ENCODE peak calls at places on chromosomes 3 and 15, in four cellular contexts. One of them, this sample, is unnamed.

GRCh38 chr3:133437391-133438093 is 37.7 kb downstream of the BFSP2 start:
- DNase-seq in mesenchymal stem cell: no peak
- DNase-seq in H9: no peak
- DNase-seq in H1: no peak
- DNase-seq in this sample: no peak

GRCh38 chr3:122932251-122932967 is 95.2 kb downstream of the SEMA5B start:
- DNase-seq in mesenchymal stem cell: no peak
- DNase-seq in H9: no peak
- DNase-seq in H1: no peak
- DNase-seq in this sample: no peak

GRCh38 chr3:194832346-194833104 is 146.8 kb downstream of the FAM43A start:
- DNase-seq in mesenchymal stem cell: no peak
- DNase-seq in H9: no peak
- DNase-seq in H1: no peak
- DNase-seq in this sample: no peak

GRCh38 chr15:25712961-25713355 is 150.2 kb downstream of the ATP10A start:
- DNase-seq in mesenchymal stem cell: no peak
- DNase-seq in H9: no peak
- DNase-seq in H1: no peak
- DNase-seq in this sample: no peak

GRCh38 chr3:143736651-143737050 is 111.6 kb downstream of the SLC9A9 start:
- DNase-seq in mesenchymal stem cell: no peak
- DNase-seq in H9: no peak
- DNase-seq in H1: no peak
- DNase-seq in this sample: no peak

GRCh38 chr15:73052679-73053397 is 575 bp downstream of the NEO1 start:
- DNase-seq in mesenchymal stem cell: peak
- DNase-seq in H9: peak
- DNase-seq in H1: peak
- DNase-seq in this sample: peak

GRCh38 chr3:190718691-190719090 is 143.8 kb downstream of the GMNC start:
- DNase-seq in mesenchymal stem cell: peak
- DNase-seq in H9: no peak
- DNase-seq in H1: no peak
- DNase-seq in this sample: no peak

GRCh38 chr15:100856847-100857246 is 22.8 kb upstream of the ALDH1A3 start:
- DNase-seq in mesenchymal stem cell: no peak
- DNase-seq in H9: no peak
- DNase-seq in H1: no peak
- DNase-seq in this sample: no peak

GRCh38 chr3:105791919-105792786 is 76.7 kb downstream of the CBLB start:
- DNase-seq in mesenchymal stem cell: peak
- DNase-seq in H9: no peak
- DNase-seq in H1: no peak
- DNase-seq in this sample: no peak

GRCh38 chr15:40787344-40787841 is 17.6 kb downstream of the C15orf62 start:
- DNase-seq in mesenchymal stem cell: peak
- DNase-seq in H9: peak
- DNase-seq in H1: no peak
- DNase-seq in this sample: no peak

GRCh38 chr15:35973019-35973418 is 427.1 kb upstream of the DPH6 start:
- DNase-seq in mesenchymal stem cell: no peak
- DNase-seq in H9: no peak
- DNase-seq in H1: no peak
- DNase-seq in this sample: no peak

GRCh38 chr3:127053450-127053849 is 70.5 kb downstream of the PLXNA1 start:
- DNase-seq in mesenchymal stem cell: no peak
- DNase-seq in H9: no peak
- DNase-seq in H1: no peak
- DNase-seq in this sample: no peak

GRCh38 chr3:133269393-133269792 is 130.5 kb upstream of the BFSP2 start:
- DNase-seq in mesenchymal stem cell: no peak
- DNase-seq in H9: no peak
- DNase-seq in H1: no peak
- DNase-seq in this sample: no peak

DNA sequence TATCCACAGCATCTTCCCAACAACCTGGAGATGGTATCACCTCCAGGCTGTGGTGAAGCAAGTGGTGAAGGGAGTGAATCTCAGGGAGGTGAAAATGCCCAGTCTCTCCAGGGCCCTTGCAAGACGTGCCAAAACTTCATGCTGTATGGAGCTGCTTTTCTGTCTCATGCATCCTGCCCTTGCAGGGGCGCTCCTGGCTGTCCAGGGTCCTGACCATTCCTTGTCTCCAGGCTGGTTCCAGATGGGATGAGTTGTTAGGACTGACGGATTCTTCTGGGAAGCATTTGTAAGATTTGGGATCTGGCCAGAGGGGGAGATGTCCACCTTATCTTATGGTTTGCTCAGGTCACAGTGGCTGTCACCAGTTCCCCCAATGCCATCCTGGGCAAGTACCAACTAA is 15.8 kb downstream of the TGM4 start:
- DNase-seq in mesenchymal stem cell: no peak
- DNase-seq in H9: no peak
- DNase-seq in H1: no peak
- DNase-seq in this sample: no peak
- H2BK15ac ChIP-seq in mesenchymal stem cell: no peak
- H2BK15ac ChIP-seq in H9: no peak
- H2BK15ac ChIP-seq in H1: no peak
- H2BK15ac ChIP-seq in this sample: no peak

GRCh38 chr15:39156166-39156565 is 424.7 kb upstream of the THBS1 start:
- DNase-seq in mesenchymal stem cell: peak
- DNase-seq in H9: no peak
- DNase-seq in H1: no peak
- DNase-seq in this sample: no peak
- H2BK12ac ChIP-seq in mesenchymal stem cell: no peak
- H2BK12ac ChIP-seq in H9: no peak
- H2BK12ac ChIP-seq in H1: no peak
- H2BK12ac ChIP-seq in this sample: no peak

GRCh38 chr3:16399473-16399872 is 114.0 kb downstream of the RFTN1 start:
- DNase-seq in mesenchymal stem cell: peak
- DNase-seq in H9: peak
- DNase-seq in H1: no peak
- DNase-seq in this sample: no peak

GRCh38 chr3:16398542-16399126 is 114.9 kb downstream of the RFTN1 start:
- DNase-seq in mesenchymal stem cell: no peak
- DNase-seq in H9: no peak
- DNase-seq in H1: no peak
- DNase-seq in this sample: no peak

GRCh38 chr3:16400143-16400935 is 113.2 kb downstream of the RFTN1 start:
- DNase-seq in mesenchymal stem cell: no peak
- DNase-seq in H9: no peak
- DNase-seq in H1: no peak
- DNase-seq in this sample: no peak

GRCh38 chr3:16402451-16402850 is 111.0 kb downstream of the RFTN1 start:
- DNase-seq in mesenchymal stem cell: peak
- DNase-seq in H9: no peak
- DNase-seq in H1: no peak
- DNase-seq in this sample: no peak

GRCh38 chr3:16401273-16401672 is 112.2 kb downstream of the RFTN1 start:
- DNase-seq in mesenchymal stem cell: no peak
- DNase-seq in H9: no peak
- DNase-seq in H1: no peak
- DNase-seq in this sample: no peak
- H2BK15ac ChIP-seq in mesenchymal stem cell: no peak
- H2BK15ac ChIP-seq in H9: no peak
- H2BK15ac ChIP-seq in H1: no peak
- H2BK15ac ChIP-seq in this sample: no peak

GRCh38 chr15:75172168-75172841 is 29.4 kb upstream of the C15orf39 start:
- DNase-seq in mesenchymal stem cell: peak
- DNase-seq in H9: no peak
- DNase-seq in H1: no peak
- DNase-seq in this sample: no peak
- H2BK12ac ChIP-seq in mesenchymal stem cell: peak
- H2BK12ac ChIP-seq in H9: no peak
- H2BK12ac ChIP-seq in H1: no peak
- H2BK12ac ChIP-seq in this sample: no peak

GRCh38 chr3:40302784-40303183 is 6.7 kb upstream of the EIF1B start:
- DNase-seq in mesenchymal stem cell: peak
- DNase-seq in H9: no peak
- DNase-seq in H1: no peak
- DNase-seq in this sample: no peak

GRCh38 chr3:40298075-40298474 is 11.4 kb upstream of the EIF1B start:
- DNase-seq in mesenchymal stem cell: no peak
- DNase-seq in H9: no peak
- DNase-seq in H1: no peak
- DNase-seq in this sample: no peak

GRCh38 chr3:40299130-40299720 is 10.3 kb upstream of the EIF1B start:
- DNase-seq in mesenchymal stem cell: no peak
- DNase-seq in H9: no peak
- DNase-seq in H1: no peak
- DNase-seq in this sample: no peak

GRCh38 chr3:40304352-40304751 is 5.2 kb upstream of the EIF1B start:
- DNase-seq in mesenchymal stem cell: no peak
- DNase-seq in H9: no peak
- DNase-seq in H1: no peak
- DNase-seq in this sample: no peak

DNA sequence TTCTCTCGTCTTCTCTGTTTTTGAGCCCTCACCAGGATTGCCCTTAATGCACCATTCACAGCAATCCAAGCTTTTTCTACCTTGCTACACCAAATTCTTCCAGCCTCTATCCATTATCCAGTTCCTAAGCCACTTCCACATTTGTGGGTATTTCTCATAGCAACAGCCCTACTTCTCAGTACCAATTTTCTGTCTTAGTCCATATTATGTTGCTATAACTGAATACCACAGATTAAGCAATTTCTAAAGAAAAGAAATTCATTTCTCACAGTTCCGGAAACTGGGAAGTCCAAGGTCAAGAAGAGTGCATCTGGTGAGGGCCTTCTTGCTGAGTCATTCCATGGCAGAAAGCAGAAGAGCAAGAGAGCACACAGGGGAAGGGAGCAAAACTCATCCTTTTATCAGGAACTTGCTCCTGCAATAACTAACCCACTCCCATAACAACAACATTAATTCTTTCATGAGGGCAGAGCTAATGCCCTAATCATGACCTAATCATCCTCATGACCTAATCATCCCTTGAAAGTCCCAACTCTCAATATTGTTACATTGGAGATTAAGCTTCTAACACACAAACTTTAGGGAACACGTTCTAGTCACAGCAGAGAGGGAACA is 9.7 kb upstream of the EIF1B start:
- DNase-seq in mesenchymal stem cell: peak
- DNase-seq in H9: no peak
- DNase-seq in H1: no peak
- DNase-seq in this sample: no peak
- H2BK15ac ChIP-seq in mesenchymal stem cell: no peak
- H2BK15ac ChIP-seq in H9: no peak
- H2BK15ac ChIP-seq in H1: no peak
- H2BK15ac ChIP-seq in this sample: no peak

GRCh38 chr3:35438101-35438500 is 201.2 kb upstream of the ARPP21 start:
- DNase-seq in mesenchymal stem cell: no peak
- DNase-seq in H9: no peak
- DNase-seq in H1: no peak
- DNase-seq in this sample: no peak

GRCh38 chr3:35440826-35441225 is 198.5 kb upstream of the ARPP21 start:
- DNase-seq in mesenchymal stem cell: no peak
- DNase-seq in H9: no peak
- DNase-seq in H1: no peak
- DNase-seq in this sample: no peak

GRCh38 chr3:35437381-35437780 is 201.9 kb upstream of the ARPP21 start:
- DNase-seq in mesenchymal stem cell: no peak
- DNase-seq in H9: no peak
- DNase-seq in H1: no peak
- DNase-seq in this sample: no peak

DNA sequence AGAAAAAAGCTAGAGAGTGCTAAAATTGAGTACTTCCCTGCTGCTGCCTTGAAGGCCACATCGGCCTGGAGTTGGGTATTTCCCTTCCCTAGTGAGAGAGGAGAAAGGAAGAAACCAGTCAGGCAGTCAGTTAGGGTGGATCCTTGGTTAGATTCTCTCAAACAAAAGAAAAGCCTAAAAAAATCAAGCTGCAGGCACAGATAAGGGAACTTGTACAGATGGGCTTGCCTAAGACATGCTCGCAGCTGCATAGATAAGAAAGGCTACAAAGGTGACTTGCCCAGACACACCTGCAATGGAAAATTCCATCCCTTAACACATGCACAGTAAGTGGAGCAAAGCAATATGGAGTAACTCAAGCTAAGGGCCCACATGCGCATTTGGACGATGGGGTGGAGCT is 199.7 kb upstream of the ARPP21 start:
- DNase-seq in mesenchymal stem cell: no peak
- DNase-seq in H9: no peak
- DNase-seq in H1: no peak
- DNase-seq in this sample: no peak
- H2BK12ac ChIP-seq in mesenchymal stem cell: no peak
- H2BK12ac ChIP-seq in H9: no peak
- H2BK12ac ChIP-seq in H1: no peak
- H2BK12ac ChIP-seq in this sample: no peak

This sample was measured in neuronal stem cell.